ENCODE peak calls at places on chromosomes 11 and 22, in four cellular contexts. A, K, B and Y are unnamed samples.

GRCh38 chr11:133163463-133164419 is 368.6 kb downstream of the OPCML start:
- DNase-seq in A (peak), K (peak), B (peak), Y (peak)

GRCh38 chr11:46363455-46363920 is 16.2 kb downstream of the DGKZ start:
- DNase-seq in A (no peak), B (no peak), K (no peak), Y (no peak)

GRCh38 chr11:13183094-13183825 is 94.3 kb upstream of the BMAL1 start:
- DNase-seq in B (peak), A (peak), K (no peak), Y (no peak)

GRCh38 chr11:44904261-44905080 is 46.2 kb downstream of the TP53I11 start:
- DNase-seq in B (no peak), K (no peak), A (no peak), Y (no peak)

GRCh38 chr22:29458551-29458950 is 20.2 kb downstream of the RFPL1 start:
- DNase-seq in B (no peak), K (no peak), A (no peak), Y (no peak)

GRCh38 chr11:71934213-71934612 is 5.4 kb downstream of the RNF121 start:
- DNase-seq in K (no peak), B (no peak), A (no peak), Y (no peak)

GRCh38 chr11:76524919-76525318 is 80.1 kb downstream of the EMSY start:
- DNase-seq in B (peak), A (peak), K (no peak), Y (no peak)

GRCh38 chr11:2768471-2769408 is 68.9 kb upstream of the KCNQ1OT1 start:
- DNase-seq in K (peak), A (no peak), B (peak), Y (no peak)

GRCh38 chr11:74446445-74446844 is 20.9 kb downstream of the KCNE3 start:
- DNase-seq in B (no peak), A (no peak), K (no peak), Y (no peak)

GRCh38 chr11:10204021-10204420 is 90.0 kb downstream of the SBF2 start:
- DNase-seq in K (no peak), B (peak), A (no peak), Y (no peak)

GRCh38 chr11:70804174-70804855 is 406.0 kb downstream of the CTTN start:
- DNase-seq in A (no peak), K (no peak), B (no peak), Y (no peak)

GRCh38 chr11:65663634-65664200 is 1.0 kb upstream of the RELA start:
- DNase-seq in A (no peak), K (no peak), B (peak), Y (no peak)

GRCh38 chr11:74162688-74163467 is 7.9 kb downstream of the C2CD3 start:
- DNase-seq in B (no peak), A (no peak), K (no peak), Y (no peak)

GRCh38 chr11:45092901-45093760 is 53.3 kb upstream of the PRDM11 start:
- DNase-seq in B (peak), A (no peak), K (peak), Y (no peak)

GRCh38 chr11:30758012-30758411 is 171.9 kb upstream of the MPPED2 start:
- DNase-seq in K (no peak), A (no peak), B (no peak), Y (no peak)

GRCh38 chr11:111604392-111605009 is 2.3 kb downstream of the SIK2 start:
- DNase-seq in B (peak), K (no peak), A (peak), Y (peak)

GRCh38 chr11:46315783-46316563 is 31.3 kb upstream of the DGKZ start:
- DNase-seq in B (no peak), K (no peak), A (no peak), Y (no peak)

GRCh38 chr11:64862914-64863313 is 15.5 kb downstream of the EHD1 start:
- DNase-seq in B (peak), A (no peak), K (no peak), Y (no peak)

GRCh38 chr11:78715639-78716311 is 141.1 kb upstream of the NARS2 start:
- DNase-seq in A (peak), K (peak), B (peak), Y (peak)

GRCh38 chr22:29011200-29011867 is 50.3 kb downstream of the C22orf31 start:
- DNase-seq in B (no peak), A (no peak), K (peak), Y (peak)

GRCh38 chr11:121553806-121554205 is 101.0 kb upstream of the SORL1-AS1 start:
- DNase-seq in K (peak), A (peak), B (no peak), Y (no peak)

GRCh38 chr11:116422556-116422955 is 350.2 kb downstream of the BUD13 start:
- DNase-seq in B (no peak), K (no peak), A (no peak), Y (no peak)

GRCh38 chr11:90246468-90246867 is 23.6 kb upstream of the CHORDC1 start:
- DNase-seq in A (no peak), B (no peak), K (no peak), Y (no peak)

GRCh38 chr22:22744412-22745224 is 100.2 kb downstream of the GGTLC2 start:
- DNase-seq in K (no peak), B (no peak), A (no peak), Y (no peak)

GRCh38 chr11:64842851-64843841 is 1.3 kb downstream of the CDC42BPG start:
- DNase-seq in B (no peak), A (peak), K (peak), Y (no peak)

GRCh38 chr11:95065336-95065735 is 1.4 kb upstream of the SRSF8 start:
- DNase-seq in A (no peak), B (no peak), K (no peak), Y (no peak)

GRCh38 chr11:79493555-79494171 is 52.8 kb upstream of the TENM4 start:
- DNase-seq in B (peak), K (peak), A (peak), Y (peak)

GRCh38 chr22:21837184-21837979 is 30.1 kb downstream of the MAPK1 start:
- DNase-seq in A (peak), K (no peak), B (peak), Y (peak)

GRCh38 chr22:21927174-21927823 is 25.3 kb downstream of the PPM1F start:
- DNase-seq in B (no peak), K (peak), A (no peak), Y (no peak)

GRCh38 chr11:57436031-57436430 is 9.1 kb upstream of the SLC43A3 start:
- DNase-seq in K (no peak), A (no peak), B (no peak), Y (no peak)

GRCh38 chr11:57439786-57440185 is 12.9 kb upstream of the SLC43A3 start:
- DNase-seq in K (no peak), A (no peak), B (no peak), Y (no peak)

GRCh38 chr11:57438345-57439280 is 11.7 kb upstream of the SLC43A3 start:
- DNase-seq in A (peak), K (no peak), B (no peak), Y (no peak)

GRCh38 chr11:57444362-57445074 is 15.8 kb upstream of the RTN4RL2 start:
- DNase-seq in A (no peak), B (no peak), K (no peak), Y (no peak)

DNA sequence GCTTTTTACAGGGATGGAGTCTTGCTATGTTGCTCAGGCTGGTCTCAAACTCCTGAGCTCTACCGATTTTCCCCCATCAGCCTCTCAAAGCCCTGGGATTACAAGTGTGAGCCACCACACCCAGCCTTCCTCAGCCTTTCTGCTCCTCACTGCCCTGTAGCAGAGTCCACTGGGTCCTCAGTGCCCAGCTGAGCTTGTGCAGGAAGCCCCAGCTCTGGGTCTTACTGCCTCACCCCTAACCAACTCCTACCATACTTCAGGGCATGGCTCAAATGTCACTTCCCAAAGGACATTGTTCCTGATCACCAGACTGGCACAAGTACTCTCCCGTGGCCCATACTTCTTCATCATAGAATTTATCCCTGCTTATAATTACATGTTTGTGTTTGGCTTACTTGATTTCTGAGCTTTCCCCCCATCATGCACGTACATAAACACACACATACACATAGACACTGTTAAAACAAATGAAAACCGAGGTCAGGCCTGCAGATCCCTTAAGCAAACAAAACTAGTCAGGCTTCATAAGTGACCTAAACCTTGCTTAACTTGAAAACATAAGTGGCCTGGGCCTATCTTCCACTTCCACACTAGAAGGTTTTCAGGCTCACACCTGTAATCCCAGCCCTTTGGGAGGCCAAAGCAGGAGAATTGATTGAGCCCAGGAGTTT is 14.0 kb upstream of the SLC43A3 start:
- DNase-seq in K (no peak), A (peak), B (no peak), Y (no peak)
- H3K9ac ChIP-seq in K (no peak), A (peak), B (no peak), Y (no peak)

GRCh38 chr22:46038174-46038487 is 61.2 kb upstream of the WNT7B start:
- DNase-seq in B (no peak), A (no peak), K (no peak), Y (no peak)

GRCh38 chr22:46040471-46041465 is 63.8 kb upstream of the WNT7B start:
- DNase-seq in B (no peak), A (no peak), K (peak), Y (no peak)

GRCh38 chr22:46036558-46037408 is 59.8 kb upstream of the WNT7B start:
- DNase-seq in K (peak), B (no peak), A (peak), Y (no peak)

GRCh38 chr22:46039531-46039930 is 62.6 kb upstream of the WNT7B start:
- DNase-seq in A (no peak), K (peak), B (no peak), Y (no peak)

GRCh38 chr22:46038516-46039430 is 61.8 kb upstream of the WNT7B start:
- DNase-seq in A (no peak), K (peak), B (no peak), Y (no peak)
- H3K9ac ChIP-seq in A (no peak), K (no peak), B (no peak), Y (no peak)

DNA sequence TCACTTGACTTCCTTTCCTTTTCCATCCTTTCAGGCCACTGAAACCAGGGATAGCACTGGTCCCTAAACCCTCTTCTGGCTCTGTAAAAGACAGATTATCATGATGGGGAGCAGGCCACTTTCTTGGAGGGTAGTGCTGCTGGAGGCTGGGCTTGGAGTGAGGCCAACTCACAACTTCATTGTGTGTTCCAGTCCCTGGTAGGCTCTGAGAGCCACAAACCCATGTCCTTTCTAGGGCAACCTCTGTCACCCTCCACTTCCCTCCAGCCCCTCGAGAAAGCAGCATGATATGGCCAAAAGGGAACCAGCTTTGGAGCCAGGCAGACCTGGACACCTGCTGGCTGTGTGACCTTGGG is 2.3 kb downstream of the TKFC start:
- DNase-seq in K (no peak), B (no peak), A (no peak), Y (no peak)
- H3K9ac ChIP-seq in K (no peak), B (no peak), A (peak), Y (no peak)

GRCh38 chr11:96241351-96241841 is 101.6 kb downstream of the MAML2 start:
- DNase-seq in K (peak), A (peak), B (no peak), Y (no peak)
- H3K9ac ChIP-seq in K (no peak), A (peak), B (no peak), Y (no peak)

GRCh38 chr22:39433476-39434242 is 23.2 kb upstream of the MGAT3 start:
- DNase-seq in K (no peak), B (no peak), A (no peak), Y (no peak)

GRCh38 chr22:39431216-39431801 is 25.5 kb upstream of the MGAT3 start:
- DNase-seq in B (no peak), A (no peak), K (no peak), Y (no peak)

GRCh38 chr22:39431821-39432251 is 25.0 kb upstream of the MGAT3 start:
- DNase-seq in K (no peak), B (peak), A (no peak), Y (no peak)

GRCh38 chr22:39430576-39431150 is 26.1 kb upstream of the MGAT3 start:
- DNase-seq in B (no peak), K (no peak), A (no peak), Y (no peak)

GRCh38 chr22:39432361-39432811 is 24.4 kb upstream of the MGAT3 start:
- DNase-seq in A (no peak), B (no peak), K (no peak), Y (no peak)
- H3K9ac ChIP-seq in A (no peak), B (no peak), K (no peak), Y (no peak)